ENCODE peak calls at places on chromosomes 4 and X, in ten cellular contexts. B, J, N, G, W, C, Z, T, R and X are unnamed samples.

GRCh38 chr4:73727685-73728084 is 12.7 kb upstream of the CXCL8 start:
- DNase-seq in Z (no peak), J (no peak), G (no peak), N (no peak), R (no peak), W (no peak), B (no peak), C (no peak), T (no peak), X (no peak)

GRCh38 chr4:137390707-137391106 is 141.6 kb downstream of the PCDH18 start:
- DNase-seq in C (no peak), W (no peak), R (no peak), Z (no peak), N (peak), B (no peak), T (no peak), G (no peak), J (no peak), X (no peak)

GRCh38 chr4:27318740-27319139 is 458.1 kb downstream of the STIM2 start:
- DNase-seq in W (peak), B (no peak), T (no peak), J (peak), R (no peak), N (peak), Z (no peak), C (no peak), G (no peak), X (no peak)

GRCh38 chrX:13469963-13470679 is 99.3 kb upstream of the EGFL6 start:
- DNase-seq in N (peak), R (no peak), T (no peak), W (no peak), B (no peak), G (no peak), J (no peak), Z (no peak), C (no peak), X (no peak)

GRCh38 chrX:41559662-41560061 is 112.5 kb downstream of the NYX start:
- DNase-seq in W (no peak), N (peak), R (peak), C (peak), T (no peak), G (peak), B (no peak), J (no peak), Z (no peak), X (no peak)

GRCh38 chrX:154401045-154401799 is 3.0 kb downstream of the RPL10 start:
- DNase-seq in R (no peak), B (peak), T (no peak), N (peak), C (no peak), G (no peak), Z (no peak), W (no peak), J (no peak), X (no peak)

GRCh38 chr4:61333490-61333889 is 133.4 kb downstream of the ADGRL3 start:
- DNase-seq in W (no peak), B (no peak), C (no peak), R (no peak), T (no peak), N (no peak), Z (no peak), J (no peak), G (no peak), X (no peak)

GRCh38 chr4:65193985-65194384 is 476.3 kb downstream of the EPHA5 start:
- DNase-seq in J (no peak), Z (no peak), W (no peak), C (no peak), R (no peak), N (no peak), T (no peak), B (no peak), G (no peak), X (no peak)

GRCh38 chrX:85698921-85699320 is 319.5 kb upstream of the POF1B start:
- DNase-seq in N (no peak), R (no peak), W (no peak), J (no peak), C (peak), B (no peak), G (no peak), T (no peak), Z (no peak), X (peak)

GRCh38 chrX:49053223-49054072 is 5.4 kb upstream of the CCDC120 start:
- DNase-seq in R (peak), B (no peak), Z (peak), W (no peak), T (peak), N (peak), J (peak), G (peak), C (peak), X (peak)

GRCh38 chrX:20363003-20363674 is 96.4 kb upstream of the RPS6KA3 start:
- DNase-seq in R (no peak), B (no peak), C (no peak), J (peak), N (peak), G (peak), Z (no peak), T (no peak), W (no peak), X (no peak)

DNA sequence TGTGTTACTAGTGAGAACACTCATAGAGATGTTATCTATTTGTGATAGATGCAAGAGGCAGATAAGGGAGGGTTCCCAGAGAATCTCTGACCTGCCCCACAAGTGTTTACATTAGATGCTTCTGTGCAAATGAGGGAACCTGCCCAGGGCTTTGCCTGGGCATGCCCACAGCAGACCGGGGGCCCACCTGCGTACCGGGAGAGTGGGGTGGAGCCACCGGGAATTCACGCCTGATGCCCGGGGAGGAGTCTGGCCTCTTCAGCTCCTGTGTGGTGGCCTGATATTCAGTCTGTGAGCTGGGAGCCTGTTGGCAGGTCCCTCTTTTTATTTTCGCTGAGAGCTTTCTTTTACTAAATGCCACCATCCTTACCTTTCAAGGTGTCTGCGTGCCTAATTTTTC is 155.7 kb downstream of the SNCA start:
- DNase-seq in G (no peak), T (no peak), N (no peak), Z (no peak), C (no peak), R (no peak), W (peak), J (no peak), B (no peak), X (peak)
- TF ChIP-seq POLR2A in G (no peak), T (no peak), N (no peak), Z (no peak), C (no peak), R (no peak), W (no peak), J (no peak), B (no peak), X (no peak)

GRCh38 chr4:42149004-42149403 is 3.5 kb downstream of the BEND4 start:
- DNase-seq in N (no peak), G (no peak), W (no peak), R (no peak), Z (no peak), C (no peak), B (no peak), J (no peak), T (no peak), X (no peak)

GRCh38 chr4:42148453-42148852 is 4.0 kb downstream of the BEND4 start:
- DNase-seq in C (no peak), R (no peak), G (no peak), W (no peak), N (no peak), T (no peak), J (no peak), Z (no peak), B (no peak), X (no peak)

GRCh38 chr4:42152507-42153504 is at the start of gene BEND4:
- DNase-seq in G (no peak), B (no peak), J (peak), T (no peak), N (no peak), W (no peak), C (no peak), Z (no peak), R (no peak), X (no peak)

GRCh38 chr4:42150653-42151567 is 1.5 kb downstream of the BEND4 start:
- DNase-seq in R (no peak), Z (no peak), G (no peak), B (no peak), W (no peak), J (peak), C (no peak), N (no peak), T (no peak), X (peak)

GRCh38 chr4:42151568-42152506 is 618 bp downstream of the BEND4 start:
- DNase-seq in N (no peak), T (peak), G (no peak), Z (no peak), B (no peak), J (peak), R (no peak), C (no peak), W (no peak), X (peak)
- H3K4me3 ChIP-seq in N (peak), T (peak), G (peak), Z (no peak), B (peak), J (peak), R (peak), C (no peak), W (no peak), X (peak)

GRCh38 chr4:110193822-110194761 is 4.3 kb downstream of the ELOVL6 start:
- DNase-seq in W (peak), T (peak), C (peak), N (peak), J (peak), R (peak), B (peak), Z (peak), G (peak), X (peak)
- TF ChIP-seq POLR2A in W (peak), T (no peak), C (peak), N (peak), J (peak), R (no peak), B (peak), Z (peak), G (no peak), X (no peak)

DNA sequence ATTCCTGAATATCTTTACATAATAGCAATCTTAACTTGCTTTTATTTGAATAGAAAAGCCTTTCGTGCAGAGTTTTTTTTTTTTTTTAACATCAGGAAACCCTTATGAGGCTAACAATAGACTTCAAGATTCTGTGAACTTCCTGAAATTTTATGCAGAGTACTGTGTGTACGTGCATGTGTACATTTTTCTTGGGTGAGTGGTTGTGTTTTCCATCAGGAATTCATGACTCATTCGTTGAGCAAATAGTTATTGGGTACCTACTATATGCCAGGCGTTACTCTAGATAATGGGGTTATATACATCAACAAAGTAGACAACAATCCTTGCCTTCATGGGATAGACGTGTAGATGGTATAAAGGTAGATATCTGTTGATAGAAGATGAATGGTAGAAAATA is 59.1 kb downstream of the MRPL1 start:
- DNase-seq in J (no peak), W (peak), B (no peak), G (no peak), Z (no peak), R (no peak), C (no peak), T (no peak), N (peak), X (no peak)
- H3K4me3 ChIP-seq in J (no peak), W (no peak), B (no peak), G (no peak), Z (no peak), R (no peak), C (no peak), T (no peak), N (no peak), X (no peak)

GRCh38 chrX:34112459-34112858 is 19.7 kb downstream of the FAM47A start:
- DNase-seq in C (no peak), Z (no peak), J (no peak), R (no peak), T (no peak), B (no peak), W (no peak), N (no peak), G (no peak), X (no peak)
- TF ChIP-seq POLR2A in C (no peak), Z (no peak), J (no peak), R (no peak), T (no peak), B (no peak), W (no peak), N (no peak), G (no peak), X (no peak)

GRCh38 chr4:113293043-113293560 is 243.6 kb downstream of the ANK2 start:
- DNase-seq in C (peak), G (peak), W (no peak), R (peak), B (no peak), Z (no peak), J (no peak), N (peak), T (no peak), X (no peak)
- H3K4me3 ChIP-seq in C (peak), G (peak), W (no peak), R (peak), B (no peak), Z (no peak), J (no peak), N (no peak), T (peak), X (peak)

GRCh38 chr4:76582817-76583087 is 147.7 kb downstream of the SHROOM3 start:
- DNase-seq in T (no peak), J (no peak), W (no peak), C (no peak), G (no peak), B (no peak), Z (no peak), N (no peak), R (no peak), X (no peak)

GRCh38 chr4:76585270-76585669 is 150.2 kb downstream of the SHROOM3 start:
- DNase-seq in R (no peak), G (no peak), C (no peak), T (no peak), N (peak), B (no peak), Z (no peak), W (no peak), J (no peak), X (no peak)

GRCh38 chr4:76588268-76588667 is 153.2 kb downstream of the SHROOM3 start:
- DNase-seq in B (no peak), G (no peak), T (no peak), N (no peak), J (no peak), Z (no peak), W (no peak), R (no peak), C (no peak), X (no peak)

GRCh38 chr4:76584235-76585152 is 149.5 kb downstream of the SHROOM3 start:
- DNase-seq in G (no peak), J (no peak), W (no peak), Z (peak), N (no peak), C (peak), B (no peak), T (no peak), R (no peak), X (no peak)

GRCh38 chr4:76585897-76586360 is 150.9 kb downstream of the SHROOM3 start:
- DNase-seq in G (peak), W (peak), C (peak), T (peak), R (peak), Z (peak), B (peak), N (no peak), J (peak), X (peak)
- TF ChIP-seq POLR2A in G (peak), W (no peak), C (peak), T (peak), R (no peak), Z (peak), B (peak), N (no peak), J (peak), X (no peak)

DNA sequence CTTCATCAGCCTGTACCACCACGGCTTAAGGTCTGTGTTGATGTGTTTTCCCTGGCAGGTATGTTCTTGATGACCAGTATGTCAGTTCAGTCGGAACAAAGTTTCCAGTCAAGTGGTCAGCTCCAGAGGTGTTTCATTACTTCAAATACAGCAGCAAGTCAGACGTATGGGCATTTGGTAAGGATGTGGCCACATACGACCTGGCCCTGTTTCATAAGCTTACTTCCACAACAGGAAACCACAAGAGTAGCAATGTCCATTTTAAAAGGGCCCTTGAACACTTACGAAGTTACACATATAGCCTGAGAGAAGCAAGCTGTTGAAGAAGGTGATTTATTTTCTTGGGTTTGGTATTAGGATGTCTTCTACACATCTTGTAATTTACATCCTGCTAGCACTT is 46.1 kb downstream of the BMX start:
- DNase-seq in G (no peak), W (no peak), B (no peak), N (no peak), J (no peak), C (no peak), T (no peak), R (no peak), Z (no peak), X (no peak)
- H3K4me3 ChIP-seq in G (no peak), W (no peak), B (no peak), N (no peak), J (no peak), C (no peak), T (no peak), R (no peak), Z (no peak), X (no peak)

DNA sequence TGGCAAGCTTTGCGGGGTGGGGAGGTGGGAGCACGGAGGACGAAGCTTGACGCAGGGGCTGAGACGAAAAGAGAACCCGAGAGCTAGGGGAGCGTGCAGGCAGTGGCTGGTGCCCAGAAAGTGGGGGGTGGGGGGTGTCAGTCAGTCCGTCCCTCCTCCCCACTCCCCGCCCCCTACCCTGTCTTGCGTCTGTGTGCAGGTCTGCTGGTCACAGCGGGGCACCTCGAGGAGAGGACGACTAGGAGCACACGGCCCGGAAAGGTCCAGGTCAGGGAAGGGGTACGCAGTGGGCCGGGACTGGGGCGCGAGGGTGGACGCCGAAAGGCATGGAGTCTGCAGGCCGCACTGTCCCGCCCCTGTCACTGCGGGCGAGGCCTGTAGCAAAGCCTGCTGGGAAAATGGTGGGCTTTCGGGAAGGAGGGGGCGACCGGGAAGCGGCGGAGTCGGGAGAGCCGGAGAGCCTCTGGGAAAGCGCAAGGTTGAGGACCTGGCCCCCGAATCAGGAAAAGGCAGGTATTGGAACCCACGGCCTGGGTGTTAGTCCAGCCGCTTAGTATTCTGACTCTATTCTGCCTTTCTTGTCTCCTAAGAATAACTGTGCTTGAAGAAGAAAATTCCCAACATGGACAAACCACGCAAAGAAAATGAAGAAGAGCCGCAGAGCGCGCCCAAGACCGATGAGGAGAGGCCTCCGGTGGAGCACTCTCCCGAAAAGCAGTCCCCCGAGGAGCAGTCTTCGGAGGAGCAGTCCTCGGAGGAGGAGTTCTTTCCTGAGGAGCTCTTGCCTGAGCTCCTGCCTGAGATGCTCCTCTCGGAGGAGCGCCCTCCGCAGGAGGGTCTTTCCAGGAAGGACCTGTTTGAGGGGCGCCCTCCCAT is 758 bp downstream of the TCEAL1 start:
- DNase-seq in Z (peak), G (peak), C (peak), N (peak), W (no peak), R (peak), B (peak), J (peak), T (peak), X (peak)
- TF ChIP-seq POLR2A in Z (peak), G (no peak), C (peak), N (no peak), W (no peak), R (peak), B (peak), J (peak), T (no peak), X (no peak)

DNA sequence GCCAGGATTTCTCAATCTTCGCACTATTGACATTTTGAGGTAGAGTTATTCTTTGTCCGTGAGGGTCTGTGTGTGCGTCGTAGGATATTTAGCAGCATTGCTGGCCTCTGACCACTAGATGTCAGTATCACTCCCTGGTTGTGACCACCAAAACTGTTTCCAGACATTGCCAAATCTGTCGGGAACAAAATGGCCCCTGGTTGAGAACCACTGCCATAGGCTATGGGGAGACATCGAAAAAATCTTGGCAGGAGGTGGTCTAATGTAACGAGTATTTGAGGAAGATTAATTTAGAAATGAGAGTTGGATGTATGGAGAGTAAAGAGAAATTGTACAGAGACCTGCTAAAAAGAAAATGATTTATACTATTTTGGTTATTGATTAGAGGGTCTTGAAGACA is 108.4 kb downstream of the DOCK11 start:
- DNase-seq in C (peak), J (peak), B (no peak), Z (peak), R (peak), N (peak), T (peak), G (peak), W (peak), X (no peak)
- H3K4me3 ChIP-seq in C (no peak), J (no peak), B (no peak), Z (no peak), R (no peak), N (no peak), T (no peak), G (no peak), W (no peak), X (no peak)